ENCODE peak calls at places on chromosome 7, in nine cellular contexts. Y is tibial artery, G is astrocyte of the spinal cord, J is dorsolateral prefrontal cortex, C is HFF-Myc, P is transverse colon, A is body of pancreas, B is SK-N-SH, D is adipocyte. Z is an unnamed sample.

GRCh38 chr7:12839508-12840153 is 152.2 kb downstream of the ARL4A start:
- DNase-seq in G (no peak), D (no peak), A (peak; percentile 56), Y (no peak), J (no peak), C (no peak), B (no peak), P (no peak), Z (no peak)

GRCh38 chr7:17782216-17782549 is 158.1 kb downstream of the SNX13 start:
- DNase-seq in C (no peak), Y (no peak), D (no peak), B (no peak), J (no peak), P (no peak), A (no peak), G (no peak), Z (no peak)

GRCh38 chr7:105910172-105910571 is 33.8 kb upstream of the ATXN7L1 start:
- DNase-seq in A (no peak), D (no peak), C (no peak), G (no peak), B (no peak), P (no peak), J (no peak), Y (no peak), Z (no peak)

GRCh38 chr7:95867309-95867708 is 95.0 kb downstream of the DYNC1I1 start:
- DNase-seq in P (no peak), D (no peak), B (no peak), A (peak; percentile 10), Y (no peak), G (no peak), J (no peak), C (no peak), Z (no peak)

GRCh38 chr7:123282181-123282580 is 82.4 kb upstream of the SLC13A1 start:
- DNase-seq in B (no peak), G (peak; percentile 33), A (no peak), Y (no peak), C (no peak), J (no peak), D (no peak), P (no peak), Z (no peak)

GRCh38 chr7:29340691-29341090 is 146.1 kb downstream of the CHN2 start:
- DNase-seq in B (no peak), Y (no peak), G (no peak), J (no peak), C (no peak), A (no peak), D (no peak), P (no peak), Z (no peak)

GRCh38 chr7:87223666-87224065 is 4.1 kb upstream of the TMEM243 start:
- DNase-seq in Y (no peak), G (no peak), C (no peak), P (no peak), A (no peak), J (no peak), D (no peak), B (no peak), Z (no peak)

GRCh38 chr7:138608292-138608691 is 92.9 kb downstream of the SVOPL start:
- DNase-seq in C (peak; percentile 7), B (no peak), D (peak; percentile 8), A (peak; percentile 68), Y (no peak), J (no peak), P (no peak), G (peak; percentile 59), Z (no peak)

GRCh38 chr7:70700055-70700934 is 431.6 kb upstream of the GALNT17 start:
- DNase-seq in C (no peak), A (no peak), B (no peak), G (no peak), P (no peak), J (no peak), D (no peak), Y (no peak), Z (no peak)

GRCh38 chr7:4470246-4470645 is 211.8 kb upstream of the FOXK1 start:
- DNase-seq in J (no peak), Y (no peak), D (no peak), A (no peak), P (no peak), G (no peak), B (no peak), C (no peak), Z (no peak)

GRCh38 chr7:141754939-141755338 is 9.0 kb upstream of the TAS2R3 start:
- DNase-seq in J (no peak), D (peak; percentile 20), G (no peak), A (no peak), C (no peak), P (no peak), B (peak; percentile 43), Y (no peak), Z (no peak)

GRCh38 chr7:1253591-1254207 is 21.0 kb downstream of the UNCX start:
- DNase-seq in C (no peak), P (no peak), D (no peak), G (no peak), B (no peak), J (no peak), Y (no peak), A (no peak), Z (no peak)

GRCh38 chr7:95798401-95798930 is 26.1 kb downstream of the DYNC1I1 start:
- DNase-seq in J (no peak), A (no peak), P (no peak), B (no peak), G (peak; percentile 58), C (no peak), Y (no peak), D (peak; percentile 21), Z (no peak)

GRCh38 chr7:123682690-123683089 is 27.0 kb downstream of the LMOD2 start:
- DNase-seq in P (no peak), J (no peak), B (no peak), Y (no peak), C (peak; percentile 24), D (peak; percentile 87), G (peak; percentile 78), A (peak; percentile 30), Z (peak; percentile 38)

GRCh38 chr7:87339373-87339897 is 6.0 kb upstream of the CROT start:
- DNase-seq in J (no peak), B (no peak), Y (no peak), P (no peak), C (no peak), D (peak; percentile 28), G (no peak), A (no peak), Z (no peak)

GRCh38 chr7:93036807-93037206 is 81.0 kb downstream of the SAMD9 start:
- DNase-seq in C (no peak), G (no peak), D (peak; percentile 46), B (no peak), J (no peak), P (no peak), Y (no peak), A (no peak), Z (no peak)
- H3K4me3 ChIP-seq in C (no peak overlapping the region), G (no peak overlapping the region), D (no peak overlapping the region), B (no peak overlapping the region), J (no peak overlapping the region), P (no peak overlapping the region), Y (no peak overlapping the region), A (no peak overlapping the region), Z (no peak overlapping the region)

DNA sequence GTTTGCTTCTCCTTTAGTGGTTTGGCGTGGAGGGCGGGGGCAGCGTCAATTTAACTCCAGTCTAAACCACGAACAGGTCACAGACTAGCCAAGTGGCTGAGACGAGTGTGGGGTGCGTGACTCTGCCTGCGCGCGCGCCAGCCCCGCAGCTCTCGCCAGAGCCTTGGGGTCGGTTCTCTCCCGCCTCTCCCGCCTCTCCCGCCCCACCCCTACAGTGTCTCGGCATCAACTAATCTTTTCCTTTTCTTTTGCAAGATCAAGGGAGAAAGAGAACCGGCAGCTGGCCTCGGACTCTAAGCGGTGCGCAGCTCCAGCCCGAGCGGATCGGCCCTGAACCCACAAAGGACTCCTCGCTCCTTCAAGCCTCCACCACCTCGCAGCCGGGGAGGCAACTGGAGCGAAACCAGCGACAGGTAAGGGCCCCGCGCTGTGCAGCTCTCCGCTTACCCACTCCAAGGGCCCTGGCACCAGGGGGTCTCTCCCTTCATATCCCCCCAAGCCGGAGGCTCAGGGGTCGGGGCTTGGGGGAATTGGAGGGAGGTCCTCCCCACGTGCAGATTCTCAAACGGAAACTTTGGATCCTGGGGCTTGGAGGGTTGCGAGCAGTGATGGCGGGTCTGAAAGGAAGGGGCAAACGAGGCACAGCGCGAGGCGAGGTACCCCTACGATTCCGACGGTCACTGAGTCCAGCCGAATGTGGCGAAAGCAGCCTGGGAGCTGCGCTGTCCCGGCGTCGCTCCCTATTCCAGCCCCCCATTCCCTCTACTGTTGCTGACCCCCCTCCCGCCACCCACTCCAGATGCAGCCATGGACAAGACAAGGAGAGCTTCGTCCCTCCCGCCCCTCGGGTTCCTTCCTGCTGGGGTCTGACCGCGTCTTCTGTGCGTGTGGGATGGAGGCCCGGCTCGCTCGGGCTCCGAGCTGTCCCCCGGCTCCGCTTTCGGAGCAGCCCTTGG is 832 bp downstream of the CHRM2 start:
- DNase-seq in J (peak; percentile 28), G (peak; percentile 41), B (peak; percentile 69), D (peak; percentile 79), P (no peak), A (no peak), Y (no peak), C (no peak), Z (no peak)
- H3K4me3 ChIP-seq in J (peak overlapping the region; percentile 46), G (peak overlapping the region; percentile 58), B (peak overlapping the region; percentile 43), D (no peak overlapping the region), P (peak overlapping the region; percentile 49), A (no peak overlapping the region), Y (no peak overlapping the region), C (peak overlapping the region; percentile 36), Z (peak overlapping the region; percentile 87)

GRCh38 chr7:112136707-112137008 is 69.5 kb downstream of the DOCK4 start:
- DNase-seq in J (no peak), G (no peak), C (no peak), Y (no peak), P (no peak), D (no peak), B (no peak), A (no peak), Z (no peak)
- H3K4me3 ChIP-seq in J (no peak overlapping the region), G (no peak overlapping the region), C (no peak overlapping the region), Y (no peak overlapping the region), P (no peak overlapping the region), D (no peak overlapping the region), B (no peak overlapping the region), A (no peak overlapping the region), Z (no peak overlapping the region)

GRCh38 chr7:157352506-157352905 is 15.7 kb downstream of the DNAJB6 start:
- DNase-seq in C (no peak), G (no peak), D (no peak), B (no peak), J (no peak), P (no peak), A (no peak), Y (no peak), Z (no peak)
- H3K4me3 ChIP-seq in C (no peak overlapping the region), G (no peak overlapping the region), D (no peak overlapping the region), B (no peak overlapping the region), J (no peak overlapping the region), P (no peak overlapping the region), A (no peak overlapping the region), Y (no peak overlapping the region), Z (no peak overlapping the region)

GRCh38 chr7:93813514-93813913 is 77.0 kb downstream of the TFPI2 start:
- DNase-seq in Y (no peak), C (no peak), G (no peak), A (no peak), J (no peak), D (no peak), B (no peak), P (no peak), Z (no peak)
- H3K4me3 ChIP-seq in Y (no peak overlapping the region), C (no peak overlapping the region), G (no peak overlapping the region), A (no peak overlapping the region), J (no peak overlapping the region), D (no peak overlapping the region), B (no peak overlapping the region), P (no peak overlapping the region), Z (no peak overlapping the region)